ENCODE peak calls at places on chromosomes 11 and 22, in eight cellular contexts. One of them, this sample, is unnamed.
A peak's percentile ranks its signal among the peaks of the same experiment; 100 is the strongest.

GRCh38 chr22:43823353-43823908 is 11.3 kb upstream of the EFCAB6 start:
- DNase-seq in OCI-LY7: no peak
- DNase-seq in H9: peak; percentile 29
- DNase-seq in GM23338: peak; percentile 50
- DNase-seq in activated B cell treated with CpG ODN at 0.5 μM for 24 hours: no peak
- DNase-seq in Panc1: no peak
- DNase-seq in tibial artery: peak; percentile 31
- DNase-seq in NB4: no peak
- DNase-seq in this sample: peak; percentile 27

GRCh38 chr22:42083119-42083518 is 3.6 kb downstream of the SMDT1 start:
- DNase-seq in activated B cell treated with CpG ODN at 0.5 μM for 24 hours: no peak
- DNase-seq in tibial artery: peak; percentile 23
- DNase-seq in OCI-LY7: no peak
- DNase-seq in H9: no peak
- DNase-seq in NB4: no peak
- DNase-seq in Panc1: no peak
- DNase-seq in GM23338: no peak
- DNase-seq in this sample: no peak

GRCh38 chr22:31957970-31958594 is 13.7 kb downstream of the YWHAH start:
- DNase-seq in OCI-LY7: no peak
- DNase-seq in tibial artery: no peak
- DNase-seq in H9: no peak
- DNase-seq in GM23338: no peak
- DNase-seq in Panc1: no peak
- DNase-seq in NB4: no peak
- DNase-seq in activated B cell treated with CpG ODN at 0.5 μM for 24 hours: no peak
- DNase-seq in this sample: no peak

GRCh38 chr11:1827095-1827797 is 7.5 kb upstream of the SYT8 start:
- DNase-seq in H9: no peak
- DNase-seq in Panc1: no peak
- DNase-seq in activated B cell treated with CpG ODN at 0.5 μM for 24 hours: no peak
- DNase-seq in GM23338: no peak
- DNase-seq in OCI-LY7: no peak
- DNase-seq in NB4: no peak
- DNase-seq in tibial artery: peak; percentile 94
- DNase-seq in this sample: peak; percentile 68

GRCh38 chr11:133898031-133898769 is 52.9 kb upstream of the SPATA19 start:
- DNase-seq in NB4: no peak
- DNase-seq in Panc1: no peak
- DNase-seq in tibial artery: peak; percentile 39
- DNase-seq in GM23338: peak; percentile 84
- DNase-seq in activated B cell treated with CpG ODN at 0.5 μM for 24 hours: no peak
- DNase-seq in OCI-LY7: no peak
- DNase-seq in H9: peak; percentile 75
- DNase-seq in this sample: peak; percentile 34

GRCh38 chr11:20289732-20290131 is 73.8 kb upstream of the HTATIP2 start:
- DNase-seq in Panc1: no peak
- DNase-seq in activated B cell treated with CpG ODN at 0.5 μM for 24 hours: no peak
- DNase-seq in tibial artery: no peak
- DNase-seq in GM23338: no peak
- DNase-seq in NB4: no peak
- DNase-seq in OCI-LY7: no peak
- DNase-seq in H9: no peak
- DNase-seq in this sample: no peak

GRCh38 chr11:12817681-12818332 is 143.6 kb downstream of the TEAD1 start:
- DNase-seq in Panc1: no peak
- DNase-seq in activated B cell treated with CpG ODN at 0.5 μM for 24 hours: no peak
- DNase-seq in NB4: no peak
- DNase-seq in tibial artery: no peak
- DNase-seq in H9: no peak
- DNase-seq in GM23338: no peak
- DNase-seq in OCI-LY7: no peak
- DNase-seq in this sample: no peak

GRCh38 chr11:123532131-123532530 is 102.1 kb downstream of the GRAMD1B start:
- DNase-seq in H9: no peak
- DNase-seq in Panc1: no peak
- DNase-seq in activated B cell treated with CpG ODN at 0.5 μM for 24 hours: no peak
- DNase-seq in tibial artery: no peak
- DNase-seq in GM23338: no peak
- DNase-seq in OCI-LY7: no peak
- DNase-seq in NB4: no peak
- DNase-seq in this sample: no peak

GRCh38 chr22:48856308-48856615 is 971.4 kb downstream of the BRD1 start:
- DNase-seq in activated B cell treated with CpG ODN at 0.5 μM for 24 hours: no peak
- DNase-seq in OCI-LY7: no peak
- DNase-seq in GM23338: no peak
- DNase-seq in Panc1: no peak
- DNase-seq in NB4: no peak
- DNase-seq in tibial artery: no peak
- DNase-seq in H9: no peak
- DNase-seq in this sample: no peak

GRCh38 chr11:106424111-106424510 is 346.6 kb downstream of the AASDHPPT start:
- DNase-seq in tibial artery: no peak
- DNase-seq in activated B cell treated with CpG ODN at 0.5 μM for 24 hours: no peak
- DNase-seq in H9: no peak
- DNase-seq in Panc1: no peak
- DNase-seq in GM23338: no peak
- DNase-seq in OCI-LY7: no peak
- DNase-seq in NB4: no peak
- DNase-seq in this sample: no peak

GRCh38 chr11:83456075-83456474 is 169.9 kb upstream of the CCDC90B start:
- DNase-seq in activated B cell treated with CpG ODN at 0.5 μM for 24 hours: no peak
- DNase-seq in tibial artery: no peak
- DNase-seq in H9: peak; percentile 64
- DNase-seq in GM23338: peak; percentile 59
- DNase-seq in Panc1: no peak
- DNase-seq in OCI-LY7: no peak
- DNase-seq in NB4: no peak
- DNase-seq in this sample: no peak

GRCh38 chr22:39920134-39920743 is 19.4 kb downstream of the GRAP2 start:
- DNase-seq in NB4: no peak
- DNase-seq in H9: no peak
- DNase-seq in Panc1: no peak
- DNase-seq in GM23338: no peak
- DNase-seq in OCI-LY7: no peak
- DNase-seq in activated B cell treated with CpG ODN at 0.5 μM for 24 hours: no peak
- DNase-seq in tibial artery: no peak
- DNase-seq in this sample: no peak

GRCh38 chr11:101477926-101478325 is 105.9 kb downstream of the TRPC6 start:
- DNase-seq in NB4: no peak
- DNase-seq in Panc1: no peak
- DNase-seq in tibial artery: no peak
- DNase-seq in OCI-LY7: no peak
- DNase-seq in H9: no peak
- DNase-seq in activated B cell treated with CpG ODN at 0.5 μM for 24 hours: no peak
- DNase-seq in GM23338: no peak
- DNase-seq in this sample: no peak

GRCh38 chr11:125153837-125154236 is 10.7 kb upstream of the PKNOX2 start:
- DNase-seq in Panc1: no peak
- DNase-seq in H9: no peak
- DNase-seq in NB4: no peak
- DNase-seq in GM23338: no peak
- DNase-seq in activated B cell treated with CpG ODN at 0.5 μM for 24 hours: no peak
- DNase-seq in OCI-LY7: no peak
- DNase-seq in tibial artery: no peak
- DNase-seq in this sample: no peak

DNA sequence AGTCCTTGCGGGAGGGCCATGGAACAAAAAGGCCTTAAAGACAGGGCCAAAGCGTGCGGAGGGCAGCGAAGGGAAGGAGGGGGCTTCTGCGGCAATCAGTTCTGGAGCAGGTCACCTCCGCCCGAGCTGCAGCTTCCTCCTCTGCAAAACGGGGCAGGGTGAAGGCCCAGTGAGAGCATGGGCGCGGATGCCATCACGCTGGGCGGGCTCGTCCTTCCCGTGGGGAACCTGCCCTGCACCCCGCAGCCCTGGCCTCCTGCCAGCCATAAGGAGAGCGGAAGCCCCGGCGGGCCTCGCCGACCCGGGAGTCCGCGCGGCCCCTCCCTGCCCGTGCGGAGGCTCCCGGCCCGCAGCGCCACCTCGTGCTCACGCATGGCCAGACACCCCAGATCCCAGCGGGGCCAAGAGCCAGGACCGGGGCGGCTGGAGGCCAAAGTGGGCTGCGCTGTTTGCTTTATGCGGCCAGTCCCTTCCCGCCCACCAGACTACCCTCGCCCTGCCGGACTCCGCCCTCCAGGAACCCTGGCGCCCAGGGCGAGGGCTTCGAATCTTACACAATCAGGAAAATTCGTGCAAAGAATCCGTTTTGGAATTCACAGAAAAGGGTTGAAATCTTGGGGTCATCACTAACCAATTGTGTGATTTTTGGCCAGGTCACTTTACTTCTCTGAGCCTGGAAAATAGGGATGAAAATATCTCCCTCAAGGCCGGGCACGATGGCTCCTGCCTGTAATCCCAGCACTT is 16.1 kb downstream of the TSKU start:
- DNase-seq in NB4: peak; percentile 87
- DNase-seq in Panc1: no peak
- DNase-seq in tibial artery: peak; percentile 90
- DNase-seq in activated B cell treated with CpG ODN at 0.5 μM for 24 hours: peak; percentile 71
- DNase-seq in GM23338: peak; percentile 94
- DNase-seq in OCI-LY7: peak; percentile 58
- DNase-seq in H9: peak; percentile 90
- DNase-seq in this sample: peak; percentile 75
- TF ChIP-seq CTCF in NB4: peak; percentile 82
- TF ChIP-seq CTCF in Panc1: peak; percentile 98
- TF ChIP-seq CTCF in tibial artery: peak; percentile 95
- TF ChIP-seq CTCF in activated B cell treated with CpG ODN at 0.5 μM for 24 hours: no peak
- TF ChIP-seq CTCF in GM23338: peak; percentile 63
- TF ChIP-seq CTCF in OCI-LY7: peak; percentile 76
- TF ChIP-seq CTCF in H9: peak; percentile 94
- TF ChIP-seq CTCF in this sample: peak; percentile 87

GRCh38 chr11:61828629-61829407 is 718 bp downstream of the FADS2 start:
- DNase-seq in H9: peak; percentile 44
- DNase-seq in activated B cell treated with CpG ODN at 0.5 μM for 24 hours: peak; percentile 46
- DNase-seq in OCI-LY7: no peak
- DNase-seq in GM23338: peak; percentile 72
- DNase-seq in Panc1: no peak
- DNase-seq in tibial artery: peak; percentile 88
- DNase-seq in NB4: peak; percentile 70
- DNase-seq in this sample: peak; percentile 48
- TF ChIP-seq CTCF in H9: peak; percentile 68
- TF ChIP-seq CTCF in activated B cell treated with CpG ODN at 0.5 μM for 24 hours: no peak
- TF ChIP-seq CTCF in OCI-LY7: no peak
- TF ChIP-seq CTCF in GM23338: peak; percentile 50
- TF ChIP-seq CTCF in Panc1: peak; percentile 75
- TF ChIP-seq CTCF in tibial artery: peak; percentile 30
- TF ChIP-seq CTCF in NB4: peak; percentile 61
- TF ChIP-seq CTCF in this sample: no peak

GRCh38 chr11:26330255-26330654 is 1.7 kb upstream of the ANO3 start:
- DNase-seq in GM23338: no peak
- DNase-seq in OCI-LY7: no peak
- DNase-seq in NB4: no peak
- DNase-seq in Panc1: no peak
- DNase-seq in activated B cell treated with CpG ODN at 0.5 μM for 24 hours: no peak
- DNase-seq in tibial artery: no peak
- DNase-seq in H9: no peak
- DNase-seq in this sample: no peak

GRCh38 chr11:26332572-26332915 is 614 bp downstream of the ANO3 start:
- DNase-seq in activated B cell treated with CpG ODN at 0.5 μM for 24 hours: no peak
- DNase-seq in Panc1: no peak
- DNase-seq in OCI-LY7: no peak
- DNase-seq in GM23338: no peak
- DNase-seq in NB4: no peak
- DNase-seq in tibial artery: no peak
- DNase-seq in H9: no peak
- DNase-seq in this sample: no peak

GRCh38 chr11:26333906-26334305 is 2.0 kb downstream of the ANO3 start:
- DNase-seq in GM23338: no peak
- DNase-seq in OCI-LY7: no peak
- DNase-seq in NB4: no peak
- DNase-seq in H9: no peak
- DNase-seq in tibial artery: no peak
- DNase-seq in Panc1: no peak
- DNase-seq in activated B cell treated with CpG ODN at 0.5 μM for 24 hours: no peak
- DNase-seq in this sample: no peak

GRCh38 chr11:26335903-26336302 is 4.0 kb downstream of the ANO3 start:
- DNase-seq in activated B cell treated with CpG ODN at 0.5 μM for 24 hours: no peak
- DNase-seq in GM23338: no peak
- DNase-seq in H9: no peak
- DNase-seq in NB4: no peak
- DNase-seq in tibial artery: no peak
- DNase-seq in Panc1: no peak
- DNase-seq in OCI-LY7: no peak
- DNase-seq in this sample: no peak

GRCh38 chr11:26331911-26332571 is at the start of gene ANO3:
- DNase-seq in Panc1: no peak
- DNase-seq in tibial artery: peak; percentile 66
- DNase-seq in activated B cell treated with CpG ODN at 0.5 μM for 24 hours: no peak
- DNase-seq in H9: peak; percentile 97
- DNase-seq in OCI-LY7: no peak
- DNase-seq in NB4: no peak
- DNase-seq in GM23338: peak; percentile 97
- DNase-seq in this sample: peak; percentile 72
- TF ChIP-seq CTCF in Panc1: peak; percentile 74
- TF ChIP-seq CTCF in tibial artery: no peak
- TF ChIP-seq CTCF in activated B cell treated with CpG ODN at 0.5 μM for 24 hours: no peak
- TF ChIP-seq CTCF in H9: peak; percentile 78
- TF ChIP-seq CTCF in OCI-LY7: no peak
- TF ChIP-seq CTCF in NB4: no peak
- TF ChIP-seq CTCF in GM23338: peak; percentile 51
- TF ChIP-seq CTCF in this sample: peak; percentile 41

DNA sequence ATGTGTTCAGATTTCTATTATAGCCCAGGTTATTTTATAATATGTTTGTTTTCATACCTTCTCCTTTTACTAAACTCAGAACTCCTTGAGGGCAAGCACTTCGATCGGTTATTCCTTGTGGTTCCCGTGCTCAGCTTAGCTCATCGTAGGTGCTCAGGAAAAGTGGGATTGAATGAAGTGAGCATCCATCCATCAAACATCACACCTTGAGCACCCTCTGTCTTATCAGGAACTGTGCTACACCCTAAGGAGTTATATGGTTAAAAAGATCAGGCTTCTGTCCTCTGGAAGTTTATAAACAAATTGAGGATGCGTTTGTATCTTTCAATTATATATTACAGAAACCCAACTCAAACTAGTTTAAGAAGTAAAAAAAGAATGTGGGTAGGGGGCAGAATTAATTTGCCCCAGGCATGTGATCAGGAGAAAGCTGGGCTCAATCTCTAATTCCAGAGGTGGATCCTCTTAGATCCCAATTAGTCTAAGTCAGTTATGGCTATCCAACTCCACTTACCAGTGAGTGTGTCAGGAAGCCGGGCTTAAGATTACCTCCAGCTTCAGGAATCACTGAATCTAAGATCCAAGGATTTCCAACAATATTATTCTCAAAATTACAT is 59.9 kb upstream of the RRAS2 start:
- DNase-seq in GM23338: peak; percentile 92
- DNase-seq in activated B cell treated with CpG ODN at 0.5 μM for 24 hours: no peak
- DNase-seq in H9: peak; percentile 66
- DNase-seq in Panc1: no peak
- DNase-seq in tibial artery: no peak
- DNase-seq in OCI-LY7: peak; percentile 2
- DNase-seq in NB4: no peak
- DNase-seq in this sample: no peak
- TF ChIP-seq CTCF in GM23338: peak; percentile 86
- TF ChIP-seq CTCF in activated B cell treated with CpG ODN at 0.5 μM for 24 hours: no peak
- TF ChIP-seq CTCF in H9: peak; percentile 82
- TF ChIP-seq CTCF in Panc1: peak; percentile 81
- TF ChIP-seq CTCF in tibial artery: no peak
- TF ChIP-seq CTCF in OCI-LY7: peak; percentile 61
- TF ChIP-seq CTCF in NB4: peak; percentile 11
- TF ChIP-seq CTCF in this sample: no peak

This sample was measured in mesothelial cell of epicardium.